ENCODE peak calls at places on chromosomes 16 and 17, in six cellular contexts. O is HCT116, R is SK-N-SH, U is GM12878, A is HepG2, B is K562. P is an unnamed sample. For H3K4me1, the result is how much of the 10 kb centered on the place peaks cover.

GRCh38 chr17:41490620-41491019 is 910 bp upstream of the KRT36 start:
- DNase-seq in R (no peak), O (no peak), U (no peak), B (no peak), A (no peak), P (no peak)

GRCh38 chr17:47267354-47267828 is 13.8 kb downstream of the ITGB3 start:
- DNase-seq in R (no peak), B (no peak), O (no peak), U (no peak), A (peak), P (no peak)

GRCh38 chr16:58393138-58393504 is 850 bp downstream of the GINS3 start:
- DNase-seq in U (no peak), A (peak), B (peak), R (peak), O (no peak), P (no peak)

GRCh38 chr16:28572659-28573510 is 19.2 kb downstream of the SGF29 start:
- DNase-seq in R (no peak), B (no peak), O (no peak), U (no peak), A (no peak), P (no peak)

GRCh38 chr17:21210411-21211076 is 3.4 kb downstream of the TMEM11 start:
- DNase-seq in O (no peak), R (no peak), B (no peak), U (no peak), A (no peak), P (no peak)

GRCh38 chr17:58328195-58329034 is at the start of gene TSPOAP1:
- DNase-seq in B (peak), U (peak), O (no peak), A (no peak), R (peak), P (peak)

GRCh38 chr17:50956750-50957523 is 90.8 kb upstream of the TOB1 start:
- DNase-seq in R (peak), A (peak), U (no peak), B (peak), O (peak), P (no peak)

GRCh38 chr16:1002399-1003161 is 21.0 kb downstream of the SOX8 start:
- DNase-seq in R (no peak), O (peak), B (peak), U (no peak), A (peak), P (no peak)

GRCh38 chr17:50539762-50540440 is 7.1 kb upstream of the SPATA20 start:
- DNase-seq in U (no peak), A (no peak), B (no peak), R (no peak), O (no peak), P (no peak)

GRCh38 chr16:13427943-13428342 is 492.0 kb upstream of the ERCC4 start:
- DNase-seq in U (no peak), R (no peak), O (no peak), A (no peak), B (no peak), P (no peak)

GRCh38 chr16:4414187-4414909 is 2.0 kb downstream of the CORO7 start:
- DNase-seq in U (peak), B (no peak), R (no peak), A (no peak), O (no peak), P (no peak)

GRCh38 chr17:27396045-27396444 is 60.2 kb upstream of the KSR1 start:
- DNase-seq in R (no peak), U (no peak), A (no peak), O (no peak), B (no peak), P (no peak)

GRCh38 chr16:75250809-75251279 is 580 bp downstream of the BCAR1 start:
- DNase-seq in O (no peak), R (peak), U (no peak), B (peak), A (peak), P (no peak)

GRCh38 chr16:83887088-83887487 is 11.8 kb upstream of the MLYCD start:
- DNase-seq in B (peak), A (no peak), U (no peak), O (peak), R (no peak), P (no peak)

GRCh38 chr16:54347961-54348360 is 61.4 kb upstream of the IRX3 start:
- DNase-seq in R (no peak), O (no peak), U (no peak), A (no peak), B (no peak), P (no peak)

GRCh38 chr17:63824362-63824761 is 2.9 kb upstream of the PSMC5 start:
- DNase-seq in B (no peak), O (no peak), A (no peak), R (no peak), U (no peak), P (no peak)

GRCh38 chr16:57169327-57169726 is 16.5 kb downstream of the PSME3IP1 start:
- DNase-seq in R (no peak), A (no peak), U (no peak), B (no peak), O (no peak), P (no peak)

GRCh38 chr17:27207073-27207511 is 86.8 kb upstream of the WSB1 start:
- DNase-seq in U (no peak), R (no peak), B (no peak), O (peak), A (no peak), P (no peak)

GRCh38 chr16:88930716-88931115 is 46.3 kb downstream of the CBFA2T3 start:
- DNase-seq in O (no peak), A (no peak), R (no peak), U (no peak), B (no peak), P (no peak)

GRCh38 chr17:57071991-57072944 is 12.8 kb upstream of the AKAP1 start:
- DNase-seq in O (no peak), U (no peak), B (no peak), A (no peak), R (peak), P (no peak)

GRCh38 chr17:31394544-31394943 is 3.1 kb downstream of the RAB11FIP4 start:
- DNase-seq in B (peak), R (no peak), O (no peak), A (peak), U (no peak), P (peak)

GRCh38 chr16:31354394-31355291 is at the start of gene ITGAX:
- DNase-seq in A (no peak), R (peak), O (no peak), B (peak), U (peak), P (no peak)

GRCh38 chr16:73060216-73060615 is 12.3 kb upstream of the ZFHX3 start:
- DNase-seq in B (no peak), O (no peak), A (no peak), R (peak), U (no peak), P (no peak)

GRCh38 chr16:31042866-31043265 is 9.5 kb downstream of the STX4 start:
- DNase-seq in U (no peak), R (no peak), A (no peak), O (no peak), B (no peak), P (no peak)

GRCh38 chr17:29237476-29238132 is 9.1 kb upstream of the CRYBA1 start:
- DNase-seq in U (no peak), R (no peak), B (peak), A (no peak), O (peak), P (no peak)

GRCh38 chr17:2302740-2303277 is 776 bp downstream of the SMG6 start:
- DNase-seq in B (no peak), A (no peak), O (no peak), R (peak), U (no peak), P (no peak)

GRCh38 chr16:102060-102855 is 24.2 kb downstream of the MPG start:
- DNase-seq in O (no peak), U (no peak), A (no peak), B (no peak), R (no peak), P (no peak)

GRCh38 chr16:63981639-63982038 is 1140.2 kb downstream of the CDH11 start:
- DNase-seq in A (no peak), B (no peak), O (no peak), R (no peak), U (no peak), P (no peak)

GRCh38 chr17:9256944-9257629 is 235.8 kb downstream of the NTN1 start:
- DNase-seq in U (no peak), R (no peak), B (no peak), A (no peak), O (no peak), P (no peak)

GRCh38 chr17:17759164-17759563 is 77.6 kb downstream of the SREBF1 start:
- DNase-seq in R (no peak), O (no peak), B (no peak), A (no peak), U (no peak), P (no peak)

GRCh38 chr16:81551141-81551808 is 106.7 kb downstream of the CMIP start:
- DNase-seq in U (peak), A (no peak), B (peak), R (peak), O (no peak), P (no peak)

GRCh38 chr17:39634384-39634871 is 2.5 kb upstream of the STARD3 start:
- DNase-seq in U (no peak), R (peak), A (no peak), O (no peak), B (peak), P (no peak)

GRCh38 chr17:2138318-2138717 is 83.4 kb downstream of the HIC1 start:
- DNase-seq in O (no peak), B (peak), R (peak), U (peak), A (no peak), P (no peak)

GRCh38 chr17:34420254-34420766 is 57.3 kb upstream of the CCL1 start:
- DNase-seq in B (peak), U (peak), R (peak), O (peak), A (peak), P (peak)

GRCh38 chr17:60327122-60327869 is 64.6 kb downstream of the USP32 start:
- DNase-seq in U (no peak), O (no peak), R (peak), B (no peak), A (no peak), P (peak)

GRCh38 chr17:35149941-35150340 is 2.3 kb downstream of the UNC45B start:
- DNase-seq in U (no peak), R (no peak), O (no peak), B (no peak), A (no peak), P (no peak)

GRCh38 chr16:28548306-28548802 is 5.4 kb upstream of the SGF29 start:
- DNase-seq in O (no peak), B (no peak), U (no peak), R (no peak), A (no peak), P (no peak)

GRCh38 chr16:66141885-66142284 is 224.6 kb upstream of the CDH5 start:
- DNase-seq in A (no peak), R (no peak), U (no peak), B (no peak), O (no peak), P (no peak)

GRCh38 chr16:88299751-88300462 is 82.9 kb upstream of the ZNF469 start:
- DNase-seq in A (no peak), R (no peak), B (no peak), O (no peak), U (no peak), P (no peak)

DNA sequence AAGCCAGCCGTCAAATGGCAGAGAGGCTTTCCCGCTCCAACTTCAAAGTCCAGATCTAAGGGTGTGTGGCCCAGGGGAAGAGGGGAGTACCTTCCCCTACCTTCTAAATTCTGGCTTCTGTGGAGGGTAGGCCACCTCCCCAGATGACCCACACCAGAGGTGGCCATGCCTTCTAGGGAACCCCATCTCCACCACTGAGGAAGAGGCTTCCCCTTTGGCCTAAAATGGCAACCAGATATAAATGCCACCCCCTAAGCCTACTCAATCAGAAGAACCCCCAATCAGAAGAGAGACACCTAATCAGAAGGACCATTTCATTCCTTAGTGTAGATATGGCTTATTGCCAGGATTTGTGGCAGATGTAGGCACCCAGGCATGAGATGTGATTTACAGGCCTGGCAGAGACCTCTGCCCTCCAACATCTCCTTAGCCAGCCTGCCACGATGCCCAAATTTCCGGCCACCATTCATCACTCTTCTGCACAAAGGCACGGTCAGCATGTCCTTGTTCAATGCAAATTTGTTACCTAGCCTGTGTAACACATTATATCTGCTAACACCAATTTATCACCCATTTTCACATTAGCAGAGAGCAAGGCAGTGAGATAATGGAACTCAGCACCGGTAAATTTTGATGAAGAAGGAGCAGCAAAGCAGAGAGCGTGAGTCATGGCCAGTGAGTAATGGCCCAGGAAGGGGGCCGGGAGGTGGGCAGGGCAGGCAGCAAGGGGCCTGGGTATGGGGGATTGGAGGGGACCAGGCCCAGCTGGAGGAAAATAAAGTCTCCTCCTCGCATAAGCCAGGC is 1.2 kb upstream of the MGAT5B start:
- DNase-seq in A (no peak), R (no peak), O (no peak), U (no peak), B (no peak), P (no peak)
- TF ChIP-seq JUND in A (no peak), R (peak), O (no peak), U (no peak), B (no peak), P (no peak)

GRCh38 chr17:46125831-46126230 is 67.4 kb downstream of the KANSL1 start:
- DNase-seq in U (no peak), A (no peak), B (no peak), O (no peak), R (no peak), P (no peak)

GRCh38 chr17:46128453-46128852 is 64.8 kb downstream of the KANSL1 start:
- DNase-seq in U (no peak), B (no peak), R (no peak), O (no peak), A (no peak), P (no peak)

GRCh38 chr17:46126840-46127239 is 66.4 kb downstream of the KANSL1 start:
- DNase-seq in A (no peak), B (no peak), O (no peak), R (no peak), U (no peak), P (no peak)

GRCh38 chr17:46127524-46127923 is 65.7 kb downstream of the KANSL1 start:
- DNase-seq in U (no peak), B (no peak), A (no peak), O (no peak), R (no peak), P (no peak)

DNA sequence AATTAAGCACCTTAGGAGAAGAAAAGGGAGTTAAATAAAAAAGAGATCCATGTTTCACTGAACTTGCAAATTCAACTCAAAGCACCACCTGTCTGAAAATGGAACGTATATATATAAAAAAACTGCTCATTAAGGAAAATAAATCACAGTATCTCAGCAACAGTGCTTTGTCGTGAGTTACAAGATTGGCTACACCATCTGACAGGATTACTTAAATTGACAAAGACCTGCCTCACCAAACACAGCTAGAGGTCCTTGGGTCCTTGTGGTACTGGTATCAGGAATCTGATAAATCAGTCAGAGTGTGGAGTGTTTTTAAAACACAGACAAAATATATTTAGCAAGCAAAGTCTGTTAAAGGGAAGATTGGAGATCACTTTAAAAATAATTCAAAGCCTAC is 63.9 kb downstream of the KANSL1 start:
- DNase-seq in R (no peak), O (no peak), U (no peak), A (no peak), B (no peak), P (no peak)
- H3K4me1 ChIP-seq in R (under half), O (under half), U (under half), A (under half), B (under half), P (under half)

DNA sequence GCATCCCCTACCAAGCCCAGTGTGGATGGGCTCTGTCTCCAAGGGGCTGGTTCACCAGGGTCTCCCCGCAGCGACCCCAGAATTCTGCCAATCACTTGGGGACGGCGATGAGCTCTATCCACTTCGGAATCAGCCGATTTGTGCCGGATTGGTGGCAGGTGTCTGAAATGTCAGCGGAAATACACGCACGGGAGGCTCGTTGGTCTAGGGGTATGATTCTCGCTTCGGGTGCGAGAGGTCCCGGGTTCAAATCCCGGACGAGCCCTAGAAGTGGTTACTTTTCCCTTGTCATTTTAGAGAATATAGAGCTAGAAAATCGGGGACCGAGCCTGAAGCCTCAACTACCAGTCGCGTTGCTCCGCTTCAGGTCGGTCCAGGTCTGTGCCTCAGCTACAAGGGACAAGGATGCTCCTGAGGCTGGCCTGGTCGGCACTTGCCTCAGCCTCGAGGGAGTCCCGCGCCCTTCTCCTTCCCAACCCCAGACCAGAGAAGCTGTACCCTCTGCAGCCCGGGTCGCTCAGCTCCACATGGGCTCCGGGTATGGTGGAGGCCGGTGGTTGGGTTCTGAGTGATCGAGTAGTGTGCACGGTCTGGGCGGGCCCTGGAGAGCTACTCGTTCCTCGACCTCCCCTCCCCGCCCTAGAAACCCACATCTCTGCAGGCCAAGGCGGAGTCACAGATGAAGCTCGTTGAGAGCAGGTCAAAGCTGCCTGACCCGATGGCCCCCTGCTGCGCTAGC is 16.0 kb upstream of the OR1F1 start:
- DNase-seq in O (no peak), B (peak), U (no peak), R (peak), A (peak), P (no peak)
- TF ChIP-seq JUND in O (no peak), B (no peak), U (no peak), R (no peak), A (no peak), P (no peak)

GRCh38 chr16:50858376-50858775 is 116.5 kb downstream of the CYLD start:
- DNase-seq in R (no peak), U (no peak), A (no peak), B (no peak), O (no peak), P (peak)

GRCh38 chr16:50856991-50857390 is 115.1 kb downstream of the CYLD start:
- DNase-seq in A (no peak), O (no peak), U (no peak), R (no peak), B (no peak), P (peak)

GRCh38 chr16:50859628-50860360 is 117.9 kb downstream of the CYLD start:
- DNase-seq in A (peak), R (no peak), U (no peak), B (peak), O (no peak), P (peak)

GRCh38 chr16:50858877-50859627 is 117.2 kb downstream of the CYLD start:
- DNase-seq in B (no peak), R (no peak), O (no peak), U (no peak), A (no peak), P (no peak)

GRCh38 chr16:50857881-50858280 is 116.0 kb downstream of the CYLD start:
- DNase-seq in O (no peak), R (no peak), A (no peak), U (no peak), B (no peak), P (peak)
- H3K4me1 ChIP-seq in O (under half), R (under half), A (under half), U (under half), B (under half), P (under half)

GRCh38 chr16:67438824-67439393 is 8.0 kb downstream of the HSD11B2 start:
- DNase-seq in U (no peak), A (no peak), R (no peak), B (no peak), O (no peak), P (no peak)

GRCh38 chr16:67436640-67437193 is 5.8 kb downstream of the HSD11B2 start:
- DNase-seq in U (no peak), R (no peak), O (no peak), A (no peak), B (no peak), P (no peak)

GRCh38 chr16:67435758-67436164 is 4.8 kb downstream of the HSD11B2 start:
- DNase-seq in B (no peak), O (no peak), A (no peak), U (no peak), R (no peak), P (no peak)

GRCh38 chr16:67437513-67437912 is 6.6 kb downstream of the HSD11B2 start:
- DNase-seq in U (no peak), B (no peak), R (no peak), O (no peak), A (no peak), P (no peak)

GRCh38 chr16:67438098-67438791 is 7.3 kb downstream of the HSD11B2 start:
- DNase-seq in B (no peak), U (no peak), R (no peak), A (no peak), O (no peak), P (no peak)
- TF ChIP-seq JUND in B (no peak), U (no peak), R (no peak), A (no peak), O (no peak), P (no peak)